ENCODE peak calls at places on chromosome 12, in seven cellular contexts. One of them, this sample, is unnamed.

GRCh38 chr12:6277982-6278438 is 32.5 kb upstream of the PLEKHG6 start:
- DNase-seq in epithelial cell of esophagus: peak
- DNase-seq in stimulated activated CD8-positive, alpha-beta memory T cell treated with anti-CD3 and anti-CD28 coated beads, Interleukin-2, amount 100 ng/mL, for 1 hour: no peak
- DNase-seq in astrocyte of the spinal cord: no peak
- DNase-seq in immature natural killer cell: no peak
- DNase-seq in stimulated activated CD4-positive, alpha-beta T cell treated with anti-CD3 and anti-CD28 coated beads, Interleukin-2, amount 100 ng/mL, for 24 hours: peak
- DNase-seq in bronchial epithelial cell: peak
- DNase-seq in this sample: no peak

GRCh38 chr12:54135621-54136027 is 53.2 kb downstream of the SMUG1 start:
- DNase-seq in epithelial cell of esophagus: no peak
- DNase-seq in stimulated activated CD8-positive, alpha-beta memory T cell treated with anti-CD3 and anti-CD28 coated beads, Interleukin-2, amount 100 ng/mL, for 1 hour: no peak
- DNase-seq in astrocyte of the spinal cord: no peak
- DNase-seq in immature natural killer cell: no peak
- DNase-seq in stimulated activated CD4-positive, alpha-beta T cell treated with anti-CD3 and anti-CD28 coated beads, Interleukin-2, amount 100 ng/mL, for 24 hours: no peak
- DNase-seq in bronchial epithelial cell: no peak
- DNase-seq in this sample: no peak

GRCh38 chr12:4858385-4858784 is 51.3 kb upstream of the KCNA1 start:
- DNase-seq in epithelial cell of esophagus: peak
- DNase-seq in stimulated activated CD8-positive, alpha-beta memory T cell treated with anti-CD3 and anti-CD28 coated beads, Interleukin-2, amount 100 ng/mL, for 1 hour: no peak
- DNase-seq in astrocyte of the spinal cord: no peak
- DNase-seq in immature natural killer cell: no peak
- DNase-seq in stimulated activated CD4-positive, alpha-beta T cell treated with anti-CD3 and anti-CD28 coated beads, Interleukin-2, amount 100 ng/mL, for 24 hours: no peak
- DNase-seq in bronchial epithelial cell: no peak
- DNase-seq in this sample: peak

GRCh38 chr12:34597548-34598351 is 575.5 kb downstream of the ALG10 start:
- DNase-seq in epithelial cell of esophagus: no peak
- DNase-seq in stimulated activated CD8-positive, alpha-beta memory T cell treated with anti-CD3 and anti-CD28 coated beads, Interleukin-2, amount 100 ng/mL, for 1 hour: no peak
- DNase-seq in astrocyte of the spinal cord: no peak
- DNase-seq in immature natural killer cell: no peak
- DNase-seq in stimulated activated CD4-positive, alpha-beta T cell treated with anti-CD3 and anti-CD28 coated beads, Interleukin-2, amount 100 ng/mL, for 24 hours: no peak
- DNase-seq in bronchial epithelial cell: no peak
- DNase-seq in this sample: no peak

GRCh38 chr12:61095131-61095530 is 1165.1 kb upstream of the USP15 start:
- DNase-seq in epithelial cell of esophagus: no peak
- DNase-seq in stimulated activated CD8-positive, alpha-beta memory T cell treated with anti-CD3 and anti-CD28 coated beads, Interleukin-2, amount 100 ng/mL, for 1 hour: no peak
- DNase-seq in astrocyte of the spinal cord: no peak
- DNase-seq in immature natural killer cell: no peak
- DNase-seq in stimulated activated CD4-positive, alpha-beta T cell treated with anti-CD3 and anti-CD28 coated beads, Interleukin-2, amount 100 ng/mL, for 24 hours: no peak
- DNase-seq in bronchial epithelial cell: no peak
- DNase-seq in this sample: no peak

GRCh38 chr12:129659927-129660326 is 243.9 kb downstream of the TMEM132D start:
- DNase-seq in epithelial cell of esophagus: no peak
- DNase-seq in stimulated activated CD8-positive, alpha-beta memory T cell treated with anti-CD3 and anti-CD28 coated beads, Interleukin-2, amount 100 ng/mL, for 1 hour: no peak
- DNase-seq in astrocyte of the spinal cord: peak
- DNase-seq in immature natural killer cell: no peak
- DNase-seq in stimulated activated CD4-positive, alpha-beta T cell treated with anti-CD3 and anti-CD28 coated beads, Interleukin-2, amount 100 ng/mL, for 24 hours: no peak
- DNase-seq in bronchial epithelial cell: peak
- DNase-seq in this sample: no peak

GRCh38 chr12:52925717-52926595 is 21.1 kb upstream of the KRT8 start:
- DNase-seq in epithelial cell of esophagus: no peak
- DNase-seq in stimulated activated CD8-positive, alpha-beta memory T cell treated with anti-CD3 and anti-CD28 coated beads, Interleukin-2, amount 100 ng/mL, for 1 hour: no peak
- DNase-seq in astrocyte of the spinal cord: no peak
- DNase-seq in immature natural killer cell: no peak
- DNase-seq in stimulated activated CD4-positive, alpha-beta T cell treated with anti-CD3 and anti-CD28 coated beads, Interleukin-2, amount 100 ng/mL, for 24 hours: no peak
- DNase-seq in bronchial epithelial cell: peak
- DNase-seq in this sample: no peak

GRCh38 chr12:15756822-15757221 is 32.4 kb downstream of the EPS8 start:
- DNase-seq in epithelial cell of esophagus: peak
- DNase-seq in stimulated activated CD8-positive, alpha-beta memory T cell treated with anti-CD3 and anti-CD28 coated beads, Interleukin-2, amount 100 ng/mL, for 1 hour: no peak
- DNase-seq in astrocyte of the spinal cord: no peak
- DNase-seq in immature natural killer cell: no peak
- DNase-seq in stimulated activated CD4-positive, alpha-beta T cell treated with anti-CD3 and anti-CD28 coated beads, Interleukin-2, amount 100 ng/mL, for 24 hours: no peak
- DNase-seq in bronchial epithelial cell: peak
- DNase-seq in this sample: no peak

GRCh38 chr12:124443929-124444712 is 123.3 kb downstream of the NCOR2 start:
- DNase-seq in epithelial cell of esophagus: no peak
- DNase-seq in stimulated activated CD8-positive, alpha-beta memory T cell treated with anti-CD3 and anti-CD28 coated beads, Interleukin-2, amount 100 ng/mL, for 1 hour: no peak
- DNase-seq in astrocyte of the spinal cord: no peak
- DNase-seq in immature natural killer cell: no peak
- DNase-seq in stimulated activated CD4-positive, alpha-beta T cell treated with anti-CD3 and anti-CD28 coated beads, Interleukin-2, amount 100 ng/mL, for 24 hours: no peak
- DNase-seq in bronchial epithelial cell: no peak
- DNase-seq in this sample: no peak

GRCh38 chr12:96221391-96221790 is 27.2 kb downstream of the ELK3 start:
- DNase-seq in epithelial cell of esophagus: peak
- DNase-seq in stimulated activated CD8-positive, alpha-beta memory T cell treated with anti-CD3 and anti-CD28 coated beads, Interleukin-2, amount 100 ng/mL, for 1 hour: no peak
- DNase-seq in astrocyte of the spinal cord: no peak
- DNase-seq in immature natural killer cell: no peak
- DNase-seq in stimulated activated CD4-positive, alpha-beta T cell treated with anti-CD3 and anti-CD28 coated beads, Interleukin-2, amount 100 ng/mL, for 24 hours: no peak
- DNase-seq in bronchial epithelial cell: peak
- DNase-seq in this sample: no peak

This sample was measured in nephron progenitor cell.